ENCODE peak calls at places on chromosomes 7 and 10, in ten cellular contexts. E is ovary, H is AG04450, F is AG04449, W is stomach, Q is cardiac fibroblast, U is heart right ventricle, Z is SK-N-SH, K is colonic mucosa, Y is brain microvascular endothelial cell. I is an unnamed sample.

GRCh38 chr7:15461576-15461975 is 100.2 kb downstream of the AGMO start:
- DNase-seq in Q (peak), E (no peak), K (no peak), W (no peak), Z (no peak), U (no peak), H (peak), F (peak), Y (peak), I (no peak)

GRCh38 chr7:66379761-66380160 is 174.6 kb downstream of the TPST1 start:
- DNase-seq in E (no peak), U (no peak), Q (peak), Z (no peak), H (no peak), K (no peak), F (no peak), W (no peak), Y (peak), I (no peak)

GRCh38 chr7:84524714-84525694 is 330.4 kb upstream of the SEMA3A start:
- DNase-seq in W (no peak), H (no peak), Z (no peak), E (no peak), Q (peak), U (no peak), Y (peak), K (no peak), F (peak), I (no peak)

GRCh38 chr7:116741625-116742316 is 69.8 kb downstream of the MET start:
- DNase-seq in Q (no peak), W (no peak), E (no peak), Y (no peak), F (no peak), Z (no peak), H (no peak), K (no peak), U (no peak), I (no peak)

GRCh38 chr10:36555036-36555435 is 570.4 kb upstream of the ANKRD30A start:
- DNase-seq in Q (no peak), F (no peak), W (no peak), H (no peak), Z (no peak), E (no peak), K (no peak), Y (no peak), U (no peak), I (no peak)

GRCh38 chr7:137992738-137993394 is 9.0 kb downstream of the CREB3L2 start:
- DNase-seq in K (no peak), W (no peak), Z (no peak), U (peak), H (peak), F (no peak), E (peak), Y (peak), Q (peak), I (no peak)

GRCh38 chr7:28882896-28883470 is 75.1 kb downstream of the TRIL start:
- DNase-seq in E (no peak), Z (no peak), K (no peak), U (no peak), W (no peak), H (no peak), F (no peak), Y (no peak), Q (no peak), I (no peak)

GRCh38 chr10:86224354-86225097 is 142.1 kb downstream of the GRID1 start:
- DNase-seq in Y (no peak), U (no peak), W (no peak), Z (no peak), K (no peak), F (no peak), E (no peak), Q (no peak), H (no peak), I (no peak)

GRCh38 chr7:51084121-51084520 is 232.5 kb downstream of the COBL start:
- DNase-seq in U (no peak), Z (no peak), Q (no peak), W (no peak), H (no peak), Y (no peak), F (no peak), K (no peak), E (no peak), I (no peak)

GRCh38 chr7:51080622-51081269 is 235.9 kb downstream of the COBL start:
- DNase-seq in Z (no peak), W (no peak), F (no peak), K (no peak), E (no peak), Q (no peak), H (no peak), Y (no peak), U (no peak), I (no peak)

GRCh38 chr7:51082940-51083533 is 233.6 kb downstream of the COBL start:
- DNase-seq in U (no peak), H (no peak), E (no peak), K (no peak), F (no peak), W (no peak), Y (no peak), Q (no peak), Z (no peak), I (no peak)

GRCh38 chr7:51081270-51081890 is 235.2 kb downstream of the COBL start:
- DNase-seq in E (no peak), Y (no peak), U (no peak), F (no peak), W (no peak), Q (no peak), Z (no peak), H (no peak), K (no peak), I (no peak)

GRCh38 chr7:51082096-51082840 is 234.3 kb downstream of the COBL start:
- DNase-seq in H (no peak), F (no peak), K (no peak), E (no peak), W (no peak), Q (no peak), Z (no peak), Y (no peak), U (no peak), I (no peak)
- TF ChIP-seq CTCF in H (no peak), F (no peak), K (no peak), E (no peak), W (no peak), Q (peak), Z (no peak), Y (peak), U (no peak), I (no peak)

DNA sequence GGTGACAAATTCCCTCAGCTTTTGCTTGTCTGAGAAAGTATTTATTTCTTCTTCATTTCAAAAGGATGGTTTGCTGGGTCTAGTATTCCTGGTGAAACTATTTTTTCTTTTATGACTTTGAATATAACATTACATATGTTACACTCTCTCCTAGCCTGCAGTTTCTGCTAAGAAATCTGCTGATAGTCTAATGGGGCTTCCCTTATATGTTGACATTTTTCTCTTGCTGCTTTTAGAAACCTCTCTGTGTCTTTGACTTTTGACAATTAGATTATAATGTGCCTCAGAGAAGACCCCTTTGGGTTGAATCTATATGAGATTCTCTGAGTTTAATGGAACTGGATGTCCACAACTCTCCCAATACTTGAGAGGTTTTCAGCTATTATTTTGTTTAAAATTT is 33.8 kb upstream of the SRI start:
- DNase-seq in W (no peak), Z (no peak), H (no peak), U (no peak), Y (no peak), Q (no peak), F (no peak), E (no peak), K (no peak), I (no peak)
- TF ChIP-seq CTCF in W (no peak), Z (no peak), H (no peak), U (no peak), Y (no peak), Q (no peak), F (no peak), E (no peak), K (no peak), I (no peak)

GRCh38 chr10:277963-278362 is 142.7 kb downstream of the ZMYND11 start:
- DNase-seq in H (no peak), F (no peak), W (no peak), K (no peak), Q (no peak), U (no peak), E (no peak), Z (no peak), Y (no peak), I (no peak)

GRCh38 chr10:282294-283139 is 147.3 kb downstream of the ZMYND11 start:
- DNase-seq in W (no peak), U (no peak), Z (no peak), Q (peak), F (peak), Y (no peak), K (no peak), H (peak), E (no peak), I (no peak)

GRCh38 chr10:278707-279106 is 143.5 kb downstream of the ZMYND11 start:
- DNase-seq in E (no peak), F (no peak), H (no peak), Q (no peak), W (no peak), Z (no peak), Y (no peak), K (no peak), U (no peak), I (no peak)

GRCh38 chr10:279232-279631 is 144.0 kb downstream of the ZMYND11 start:
- DNase-seq in E (no peak), K (no peak), H (no peak), Y (no peak), U (no peak), Z (no peak), Q (no peak), W (no peak), F (no peak), I (no peak)

GRCh38 chr10:279655-280054 is 144.4 kb downstream of the ZMYND11 start:
- DNase-seq in Y (no peak), H (no peak), Q (no peak), U (no peak), W (no peak), K (no peak), E (no peak), F (no peak), Z (no peak), I (no peak)
- TF ChIP-seq CTCF in Y (no peak), H (no peak), Q (no peak), U (no peak), W (no peak), K (no peak), E (no peak), F (no peak), Z (no peak), I (no peak)

GRCh38 chr10:100100651-100101525 is 19.2 kb upstream of the CPN1 start:
- DNase-seq in Z (no peak), W (no peak), F (no peak), K (no peak), Q (peak), Y (peak), H (peak), U (no peak), E (no peak), I (no peak)
- TF ChIP-seq CTCF in Z (peak), W (no peak), F (no peak), K (no peak), Q (no peak), Y (peak), H (peak), U (no peak), E (no peak), I (peak)

GRCh38 chr7:30741289-30741688 is 10.6 kb upstream of the INMT start:
- DNase-seq in E (no peak), Q (no peak), H (no peak), Z (no peak), W (no peak), Y (no peak), K (no peak), F (no peak), U (no peak), I (no peak)

GRCh38 chr7:30739691-30740090 is 12.2 kb upstream of the INMT start:
- DNase-seq in W (no peak), E (no peak), U (no peak), Z (no peak), H (no peak), F (no peak), Y (no peak), K (no peak), Q (no peak), I (no peak)

GRCh38 chr7:30743371-30744074 is 8.4 kb upstream of the INMT start:
- DNase-seq in W (no peak), Z (peak), K (no peak), E (no peak), F (no peak), Q (peak), U (peak), Y (peak), H (no peak), I (no peak)

GRCh38 chr7:30738026-30738915 is 13.7 kb upstream of the INMT start:
- DNase-seq in H (no peak), U (no peak), K (no peak), E (no peak), Y (no peak), Q (no peak), Z (no peak), W (no peak), F (no peak), I (no peak)

GRCh38 chr7:30740417-30741181 is 11.3 kb upstream of the INMT start:
- DNase-seq in K (peak), Y (peak), W (peak), Q (peak), H (peak), Z (peak), F (no peak), U (peak), E (peak), I (peak)
- TF ChIP-seq CTCF in K (peak), Y (peak), W (peak), Q (peak), H (peak), Z (peak), F (peak), U (peak), E (peak), I (peak)

DNA sequence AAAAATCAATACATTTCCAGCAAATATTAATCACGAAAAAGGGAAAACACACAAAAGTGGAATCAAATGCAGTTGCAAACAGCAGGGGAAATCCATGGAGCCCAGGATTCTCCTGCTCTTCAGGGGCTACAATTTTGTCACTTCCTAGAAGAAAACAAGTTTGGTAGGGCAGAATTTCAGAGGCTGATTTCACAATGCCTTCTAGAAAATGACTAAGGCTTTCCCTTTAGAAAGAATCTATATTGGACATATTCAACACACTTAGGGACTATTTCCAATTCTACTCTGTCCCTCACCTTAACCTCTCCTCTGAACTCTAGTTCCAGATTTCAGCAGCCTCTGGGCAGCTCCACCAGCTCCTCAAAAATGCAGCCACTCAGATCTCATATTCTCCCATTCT is 111.3 kb downstream of the HECTD2 start:
- DNase-seq in Y (no peak), E (no peak), H (no peak), Z (no peak), W (no peak), F (no peak), Q (peak), K (no peak), U (no peak), I (no peak)
- TF ChIP-seq CTCF in Y (no peak), E (no peak), H (no peak), Z (no peak), W (no peak), F (no peak), Q (no peak), K (no peak), U (no peak), I (no peak)

DNA sequence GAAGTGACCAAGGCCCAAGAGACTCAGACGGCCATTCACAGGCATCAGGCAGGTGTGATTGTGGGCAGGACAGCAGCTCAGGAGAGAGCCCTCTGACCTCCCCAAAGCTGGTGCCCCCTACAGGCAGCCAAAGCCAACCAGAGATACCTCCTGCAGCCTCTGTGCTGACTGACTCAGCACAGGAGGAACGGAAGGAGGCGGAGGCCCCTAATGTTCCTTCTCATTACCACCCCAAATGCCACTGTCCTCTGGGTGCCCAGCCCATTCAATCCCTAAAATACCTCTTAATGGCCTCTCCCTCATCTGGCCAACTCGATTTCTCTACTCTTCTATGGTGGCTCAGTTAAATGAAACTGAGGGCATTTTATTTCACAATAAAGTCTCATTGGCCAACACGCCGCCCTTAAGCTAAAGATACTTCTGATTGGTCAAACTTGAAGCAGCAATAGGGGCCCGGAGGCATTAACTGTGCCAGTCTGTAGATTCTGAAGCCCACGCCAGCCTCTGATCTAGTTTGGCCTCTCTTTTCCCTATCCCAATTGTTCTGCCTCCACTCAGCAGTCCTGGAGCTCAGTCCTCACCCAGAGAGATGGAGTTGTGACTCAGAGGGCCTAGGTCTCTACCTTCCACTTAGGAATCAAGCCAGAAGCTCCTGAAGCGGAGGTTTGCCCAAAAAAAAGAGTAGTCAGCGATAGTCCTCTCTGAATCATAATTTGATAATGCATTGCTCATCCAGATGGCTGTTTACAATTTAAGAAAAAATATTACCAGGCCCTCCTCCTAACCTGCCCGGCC is 1.2 kb downstream of the CYREN start:
- DNase-seq in W (no peak), E (no peak), Y (peak), H (no peak), Q (peak), U (no peak), F (no peak), Z (peak), K (peak), I (no peak)
- TF ChIP-seq CTCF in W (no peak), E (no peak), Y (peak), H (peak), Q (peak), U (peak), F (peak), Z (peak), K (peak), I (peak)

GRCh38 chr7:55306331-55306730 is 58.8 kb upstream of the LANCL2 start:
- DNase-seq in W (no peak), Z (no peak), K (no peak), Q (peak), Y (no peak), H (no peak), F (no peak), U (no peak), E (no peak), I (no peak)
- TF ChIP-seq CTCF in W (no peak), Z (no peak), K (no peak), Q (no peak), Y (no peak), H (no peak), F (no peak), U (no peak), E (no peak), I (no peak)

GRCh38 chr10:16952610-16953009 is 135.4 kb upstream of the RSU1 start:
- DNase-seq in E (no peak), H (no peak), U (no peak), Y (no peak), K (no peak), Z (no peak), F (no peak), W (no peak), Q (peak), I (no peak)
- TF ChIP-seq CTCF in E (no peak), H (no peak), U (no peak), Y (peak), K (no peak), Z (no peak), F (no peak), W (no peak), Q (peak), I (no peak)

I was measured in D721Med.